ENCODE peak calls at places on chromosomes 4 and X, in five cellular contexts. One of them, this sample, is unnamed. For H3K27me3, the result is how much of the 10 kb centered on the place peaks cover.

GRCh38 chr4:30525662-30526061 is 194.5 kb upstream of the PCDH7 start:
- DNase-seq in GM06990: no peak
- DNase-seq in ascending aorta: no peak
- DNase-seq in bronchial epithelial cell: no peak
- DNase-seq in lower lobe of right lung: no peak
- DNase-seq in this sample: no peak

GRCh38 chr4:153246446-153247115 is 42.3 kb downstream of the TRIM2 start:
- DNase-seq in GM06990: no peak
- DNase-seq in ascending aorta: no peak
- DNase-seq in bronchial epithelial cell: no peak
- DNase-seq in lower lobe of right lung: no peak
- DNase-seq in this sample: no peak

GRCh38 chr4:51850294-51850693 is 7.3 kb downstream of the DCUN1D4 start:
- DNase-seq in GM06990: no peak
- DNase-seq in ascending aorta: no peak
- DNase-seq in bronchial epithelial cell: no peak
- DNase-seq in lower lobe of right lung: no peak
- DNase-seq in this sample: no peak

GRCh38 chrX:110082156-110082555 is 79.2 kb downstream of the TMEM164 start:
- DNase-seq in GM06990: no peak
- DNase-seq in ascending aorta: no peak
- DNase-seq in bronchial epithelial cell: peak
- DNase-seq in lower lobe of right lung: no peak
- DNase-seq in this sample: no peak

GRCh38 chr4:53501561-53501960 is 89.7 kb downstream of the LNX1 start:
- DNase-seq in GM06990: no peak
- DNase-seq in ascending aorta: no peak
- DNase-seq in bronchial epithelial cell: no peak
- DNase-seq in lower lobe of right lung: no peak
- DNase-seq in this sample: no peak

GRCh38 chr4:99402765-99403164 is 32.4 kb downstream of the ADH7 start:
- DNase-seq in GM06990: no peak
- DNase-seq in ascending aorta: no peak
- DNase-seq in bronchial epithelial cell: no peak
- DNase-seq in lower lobe of right lung: no peak
- DNase-seq in this sample: no peak

GRCh38 chr4:56662782-56663468 is 18.2 kb downstream of the HOPX start:
- DNase-seq in GM06990: no peak
- DNase-seq in ascending aorta: no peak
- DNase-seq in bronchial epithelial cell: no peak
- DNase-seq in lower lobe of right lung: no peak
- DNase-seq in this sample: no peak

GRCh38 chrX:129938081-129938480 is 32.1 kb downstream of the UTP14A start:
- DNase-seq in GM06990: no peak
- DNase-seq in ascending aorta: no peak
- DNase-seq in bronchial epithelial cell: no peak
- DNase-seq in lower lobe of right lung: no peak
- DNase-seq in this sample: no peak

GRCh38 chrX:123854329-123854728 is 5.5 kb upstream of the XIAP start:
- DNase-seq in GM06990: no peak
- DNase-seq in ascending aorta: no peak
- DNase-seq in bronchial epithelial cell: no peak
- DNase-seq in lower lobe of right lung: no peak
- DNase-seq in this sample: no peak

GRCh38 chr4:140141196-140141845 is 12.7 kb downstream of the MAML3 start:
- DNase-seq in GM06990: no peak
- DNase-seq in ascending aorta: no peak
- DNase-seq in bronchial epithelial cell: peak
- DNase-seq in lower lobe of right lung: no peak
- DNase-seq in this sample: no peak

GRCh38 chr4:57373971-57374370 is 263.8 kb upstream of the IGFBP7 start:
- DNase-seq in GM06990: no peak
- DNase-seq in ascending aorta: no peak
- DNase-seq in bronchial epithelial cell: no peak
- DNase-seq in lower lobe of right lung: no peak
- DNase-seq in this sample: no peak

GRCh38 chr4:127622923-127623754 is 9.6 kb upstream of the INTU start:
- DNase-seq in GM06990: peak
- DNase-seq in ascending aorta: no peak
- DNase-seq in bronchial epithelial cell: peak
- DNase-seq in lower lobe of right lung: peak
- DNase-seq in this sample: no peak

GRCh38 chr4:87118421-87118820 is 102.0 kb downstream of the KLHL8 start:
- DNase-seq in GM06990: no peak
- DNase-seq in ascending aorta: no peak
- DNase-seq in bronchial epithelial cell: no peak
- DNase-seq in lower lobe of right lung: no peak
- DNase-seq in this sample: no peak

GRCh38 chr4:138845664-138846063 is 169.9 kb upstream of the NOCT start:
- DNase-seq in GM06990: no peak
- DNase-seq in ascending aorta: no peak
- DNase-seq in bronchial epithelial cell: no peak
- DNase-seq in lower lobe of right lung: no peak
- DNase-seq in this sample: no peak

GRCh38 chr4:80619070-80619674 is 283.6 kb downstream of the CFAP299 start:
- DNase-seq in GM06990: no peak
- DNase-seq in ascending aorta: no peak
- DNase-seq in bronchial epithelial cell: peak
- DNase-seq in lower lobe of right lung: no peak
- DNase-seq in this sample: no peak

GRCh38 chr4:141884070-141884469 is 247.7 kb downstream of the IL15 start:
- DNase-seq in GM06990: no peak
- DNase-seq in ascending aorta: no peak
- DNase-seq in bronchial epithelial cell: no peak
- DNase-seq in lower lobe of right lung: no peak
- DNase-seq in this sample: no peak

GRCh38 chr4:160825644-160826338 is 1338.0 kb downstream of the FSTL5 start:
- DNase-seq in GM06990: no peak
- DNase-seq in ascending aorta: no peak
- DNase-seq in bronchial epithelial cell: no peak
- DNase-seq in lower lobe of right lung: no peak
- DNase-seq in this sample: no peak

GRCh38 chr4:102642571-102643298 is 118.0 kb downstream of the MANBA start:
- DNase-seq in GM06990: no peak
- DNase-seq in ascending aorta: no peak
- DNase-seq in bronchial epithelial cell: no peak
- DNase-seq in lower lobe of right lung: no peak
- DNase-seq in this sample: no peak

GRCh38 chrX:30309139-30309571 is at the start of gene NR0B1:
- DNase-seq in GM06990: no peak
- DNase-seq in ascending aorta: no peak
- DNase-seq in bronchial epithelial cell: no peak
- DNase-seq in lower lobe of right lung: no peak
- DNase-seq in this sample: no peak

DNA sequence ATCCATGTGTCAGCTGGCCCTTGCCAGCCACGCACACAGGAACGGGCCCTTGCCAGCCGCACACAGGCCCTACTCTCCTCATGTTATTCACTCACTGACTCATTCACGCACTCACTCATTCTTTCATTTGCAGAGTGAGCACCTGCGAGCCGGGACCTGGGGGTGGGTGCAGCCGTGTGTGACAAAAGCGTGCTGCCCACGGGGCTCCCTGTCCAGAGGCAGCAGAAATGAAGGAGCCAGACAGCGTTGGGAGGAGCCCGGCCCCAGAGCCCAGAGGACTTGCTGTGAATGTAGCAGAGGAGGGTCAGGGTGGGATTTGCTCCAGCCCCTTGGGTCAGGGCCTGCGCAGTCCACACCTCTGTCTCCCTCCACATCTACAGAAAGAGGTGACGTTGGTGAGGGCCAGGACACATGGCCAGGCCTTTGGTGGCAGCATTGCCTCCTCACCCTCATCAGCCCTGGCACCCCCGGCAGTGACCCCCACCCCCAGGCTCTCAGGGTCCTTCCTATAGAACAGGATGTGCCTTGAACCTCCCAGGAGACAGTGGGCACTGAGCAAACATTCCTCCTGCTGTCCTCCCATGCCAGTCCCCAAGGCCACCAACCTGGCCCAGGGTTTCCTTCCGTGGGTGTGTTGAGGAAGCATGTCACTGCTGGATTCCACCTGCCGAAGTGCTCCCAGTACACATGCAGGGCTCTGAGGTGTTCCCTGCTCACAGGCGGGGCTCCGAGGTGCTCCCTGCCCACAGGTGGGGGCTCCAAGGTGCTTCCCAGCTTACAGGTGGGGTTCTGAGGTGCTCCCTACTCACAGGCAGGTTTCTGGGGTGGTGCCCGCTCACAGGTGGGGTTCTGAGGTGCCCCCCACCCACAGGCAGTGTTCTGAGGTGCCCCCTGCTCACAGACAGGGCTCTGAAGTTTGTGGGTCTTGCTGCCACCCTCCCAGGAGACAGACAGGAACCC is 105.7 kb downstream of the HMX1 start:
- DNase-seq in GM06990: no peak
- DNase-seq in ascending aorta: no peak
- DNase-seq in bronchial epithelial cell: no peak
- DNase-seq in lower lobe of right lung: peak
- DNase-seq in this sample: no peak
- H3K27me3 ChIP-seq in GM06990: under half
- H3K27me3 ChIP-seq in ascending aorta: under half
- H3K27me3 ChIP-seq in bronchial epithelial cell: under half
- H3K27me3 ChIP-seq in lower lobe of right lung: under half
- H3K27me3 ChIP-seq in this sample: under half

DNA sequence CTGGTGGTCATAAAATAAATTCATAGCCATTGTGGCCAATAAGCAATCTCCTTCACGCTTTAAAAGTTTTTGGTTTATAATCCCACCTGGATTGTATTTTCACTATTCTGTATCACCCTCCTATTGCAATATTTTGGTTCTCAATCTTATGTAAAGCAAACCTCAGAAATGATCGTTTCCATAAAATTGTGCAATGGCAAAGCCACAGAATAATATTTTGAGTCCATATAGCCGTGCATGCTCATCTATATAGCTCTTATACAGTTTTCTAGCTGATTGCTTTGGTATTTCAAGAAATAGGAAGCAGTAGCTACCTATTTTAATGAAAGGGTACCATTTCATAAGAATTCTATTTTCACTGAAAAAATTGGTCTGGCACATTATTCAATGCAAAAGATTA is 10.0 kb upstream of the HAND2 start:
- DNase-seq in GM06990: no peak
- DNase-seq in ascending aorta: no peak
- DNase-seq in bronchial epithelial cell: no peak
- DNase-seq in lower lobe of right lung: no peak
- DNase-seq in this sample: no peak
- H3K27me3 ChIP-seq in GM06990: under half
- H3K27me3 ChIP-seq in ascending aorta: under half
- H3K27me3 ChIP-seq in bronchial epithelial cell: under half
- H3K27me3 ChIP-seq in lower lobe of right lung: half or more
- H3K27me3 ChIP-seq in this sample: under half

GRCh38 chr4:84492737-84493091 is 6.4 kb downstream of the NKX6-1 start:
- DNase-seq in GM06990: no peak
- DNase-seq in ascending aorta: no peak
- DNase-seq in bronchial epithelial cell: no peak
- DNase-seq in lower lobe of right lung: no peak
- DNase-seq in this sample: no peak
- H3K27me3 ChIP-seq in GM06990: under half
- H3K27me3 ChIP-seq in ascending aorta: under half
- H3K27me3 ChIP-seq in bronchial epithelial cell: half or more
- H3K27me3 ChIP-seq in lower lobe of right lung: half or more
- H3K27me3 ChIP-seq in this sample: under half

GRCh38 chr4:6562931-6563901 is 11.8 kb upstream of the MAN2B2 start:
- DNase-seq in GM06990: no peak
- DNase-seq in ascending aorta: no peak
- DNase-seq in bronchial epithelial cell: peak
- DNase-seq in lower lobe of right lung: no peak
- DNase-seq in this sample: no peak

GRCh38 chr4:6560416-6561172 is 14.4 kb upstream of the MAN2B2 start:
- DNase-seq in GM06990: no peak
- DNase-seq in ascending aorta: no peak
- DNase-seq in bronchial epithelial cell: peak
- DNase-seq in lower lobe of right lung: no peak
- DNase-seq in this sample: no peak

GRCh38 chr4:6561173-6561516 is 13.8 kb upstream of the MAN2B2 start:
- DNase-seq in GM06990: no peak
- DNase-seq in ascending aorta: no peak
- DNase-seq in bronchial epithelial cell: no peak
- DNase-seq in lower lobe of right lung: no peak
- DNase-seq in this sample: no peak

GRCh38 chr4:6563935-6564645 is 10.9 kb upstream of the MAN2B2 start:
- DNase-seq in GM06990: no peak
- DNase-seq in ascending aorta: no peak
- DNase-seq in bronchial epithelial cell: no peak
- DNase-seq in lower lobe of right lung: no peak
- DNase-seq in this sample: no peak

DNA sequence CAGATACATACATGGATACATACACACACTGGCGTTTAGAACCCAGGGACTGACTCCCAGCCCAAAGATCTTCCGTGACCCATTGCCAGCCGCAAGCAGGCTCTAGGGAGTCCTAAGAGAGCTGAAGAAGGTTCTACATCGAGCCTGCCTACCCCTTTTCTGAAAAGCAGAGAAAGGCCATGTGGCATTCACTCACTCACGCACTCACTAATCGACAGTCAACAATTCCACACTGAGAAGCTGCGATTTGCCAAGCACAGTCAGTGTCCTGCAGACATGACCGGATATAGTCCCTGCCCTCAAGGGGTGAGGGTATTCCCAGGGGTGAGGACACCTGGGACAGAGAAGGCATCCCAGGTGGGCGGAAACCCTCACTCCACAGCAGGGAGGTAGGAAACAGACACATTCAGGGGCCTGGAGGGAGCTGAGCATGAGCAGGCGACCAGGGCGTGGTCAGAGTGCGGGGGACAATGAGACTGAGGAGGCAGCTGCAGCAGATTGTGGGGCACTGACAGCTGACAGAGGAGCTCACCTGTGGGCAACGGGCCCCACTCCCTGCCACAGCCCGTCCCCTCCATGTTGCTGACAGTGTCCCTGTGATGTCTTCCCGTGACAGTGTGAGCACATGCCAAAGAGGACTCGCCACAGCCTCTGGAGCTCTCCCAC is 13.2 kb upstream of the MAN2B2 start:
- DNase-seq in GM06990: no peak
- DNase-seq in ascending aorta: no peak
- DNase-seq in bronchial epithelial cell: no peak
- DNase-seq in lower lobe of right lung: no peak
- DNase-seq in this sample: no peak
- H3K27me3 ChIP-seq in GM06990: under half
- H3K27me3 ChIP-seq in ascending aorta: under half
- H3K27me3 ChIP-seq in bronchial epithelial cell: under half
- H3K27me3 ChIP-seq in lower lobe of right lung: half or more
- H3K27me3 ChIP-seq in this sample: under half

This sample was measured in right atrium auricular region.